ENCODE peak calls at places on chromosomes 7 and 10, in ten cellular contexts. R is HFF-Myc, B is RWPE2, F is cardiac fibroblast, Z is skeletal muscle cell, I is mucosa of descending colon, M is fibroblast of mammary gland, Y is psoas muscle, H is endodermal cell, V is fibroblast of the aortic adventitia. G is an unnamed sample.

GRCh38 chr7:49158321-49158720 is 234.0 kb downstream of the CDC14C start:
- DNase-seq in R (no peak), B (no peak), F (no peak), Z (no peak), I (no peak), M (no peak), Y (no peak), H (no peak), V (no peak), G (no peak)

GRCh38 chr10:42988517-42989395 is 88.1 kb upstream of the RET start:
- DNase-seq in R (no peak), B (peak; percentile 53), F (no peak), Z (no peak), I (no peak), M (no peak), Y (no peak), H (no peak), V (no peak), G (no peak)

GRCh38 chr10:63267414-63268138 is 134.4 kb downstream of the NRBF2 start:
- DNase-seq in R (peak; percentile 70), B (no peak), F (peak; percentile 93), Z (peak; percentile 64), I (peak; percentile 45), M (peak; percentile 87), Y (no peak), H (peak; percentile 64), V (peak; percentile 88), G (peak; percentile 42)

GRCh38 chr7:139108256-139109187 is 998 bp downstream of the ZC3HAV1 start:
- DNase-seq in R (no peak), B (peak; percentile 65), F (peak; percentile 30), Z (no peak), I (peak; percentile 42), M (peak; percentile 10), Y (peak; percentile 26), H (peak; percentile 77), V (peak; percentile 30), G (no peak)

GRCh38 chr7:25255603-25256320 is 27.5 kb upstream of the NPVF start:
- DNase-seq in R (no peak), B (no peak), F (no peak), Z (no peak), I (peak; percentile 70), M (no peak), Y (no peak), H (no peak), V (no peak), G (no peak)

GRCh38 chr7:47381132-47381495 is 200.8 kb downstream of the TNS3 start:
- DNase-seq in R (no peak), B (no peak), F (no peak), Z (no peak), I (no peak), M (no peak), Y (no peak), H (no peak), V (no peak), G (no peak)

GRCh38 chr10:119298788-119299187 is 91.4 kb downstream of the GRK5 start:
- DNase-seq in R (no peak), B (no peak), F (no peak), Z (no peak), I (no peak), M (no peak), Y (no peak), H (no peak), V (no peak), G (no peak)

GRCh38 chr7:99313204-99313573 is 12.5 kb upstream of the ARPC1A start:
- DNase-seq in R (no peak), B (no peak), F (no peak), Z (no peak), I (no peak), M (no peak), Y (no peak), H (no peak), V (no peak), G (no peak)

GRCh38 chr10:1241973-1242935 is 186.1 kb downstream of the WDR37 start:
- DNase-seq in R (no peak), B (no peak), F (no peak), Z (no peak), I (no peak), M (no peak), Y (no peak), H (no peak), V (no peak), G (no peak)

GRCh38 chr7:28389504-28390385 is 22.6 kb upstream of the CREB5 start:
- DNase-seq in R (peak; percentile 56), B (no peak), F (peak; percentile 85), Z (no peak), I (peak; percentile 38), M (peak; percentile 79), Y (no peak), H (no peak), V (peak; percentile 86), G (no peak)

GRCh38 chr10:13219685-13220670 is 14.2 kb downstream of the UCMA start:
- DNase-seq in R (peak; percentile 2), B (no peak), F (no peak), Z (no peak), I (peak; percentile 54), M (no peak), Y (peak; percentile 20), H (peak; percentile 80), V (peak; percentile 4), G (no peak)

GRCh38 chr10:93565421-93565820 is 1.0 kb upstream of the FFAR4 start:
- DNase-seq in R (no peak), B (no peak), F (no peak), Z (no peak), I (no peak), M (no peak), Y (no peak), H (no peak), V (no peak), G (no peak)

GRCh38 chr10:93570383-93570782 is 3.9 kb downstream of the FFAR4 start:
- DNase-seq in R (no peak), B (no peak), F (no peak), Z (no peak), I (no peak), M (no peak), Y (no peak), H (no peak), V (no peak), G (no peak)

GRCh38 chr10:93568105-93568390 is 1.6 kb downstream of the FFAR4 start:
- DNase-seq in R (no peak), B (no peak), F (no peak), Z (no peak), I (no peak), M (no peak), Y (no peak), H (peak; percentile 56), V (no peak), G (no peak)

GRCh38 chr10:93566435-93567276 is at the start of gene FFAR4:
- DNase-seq in R (no peak), B (no peak), F (peak; percentile 14), Z (no peak), I (peak; percentile 57), M (no peak), Y (peak; percentile 43), H (peak; percentile 82), V (no peak), G (no peak)

DNA sequence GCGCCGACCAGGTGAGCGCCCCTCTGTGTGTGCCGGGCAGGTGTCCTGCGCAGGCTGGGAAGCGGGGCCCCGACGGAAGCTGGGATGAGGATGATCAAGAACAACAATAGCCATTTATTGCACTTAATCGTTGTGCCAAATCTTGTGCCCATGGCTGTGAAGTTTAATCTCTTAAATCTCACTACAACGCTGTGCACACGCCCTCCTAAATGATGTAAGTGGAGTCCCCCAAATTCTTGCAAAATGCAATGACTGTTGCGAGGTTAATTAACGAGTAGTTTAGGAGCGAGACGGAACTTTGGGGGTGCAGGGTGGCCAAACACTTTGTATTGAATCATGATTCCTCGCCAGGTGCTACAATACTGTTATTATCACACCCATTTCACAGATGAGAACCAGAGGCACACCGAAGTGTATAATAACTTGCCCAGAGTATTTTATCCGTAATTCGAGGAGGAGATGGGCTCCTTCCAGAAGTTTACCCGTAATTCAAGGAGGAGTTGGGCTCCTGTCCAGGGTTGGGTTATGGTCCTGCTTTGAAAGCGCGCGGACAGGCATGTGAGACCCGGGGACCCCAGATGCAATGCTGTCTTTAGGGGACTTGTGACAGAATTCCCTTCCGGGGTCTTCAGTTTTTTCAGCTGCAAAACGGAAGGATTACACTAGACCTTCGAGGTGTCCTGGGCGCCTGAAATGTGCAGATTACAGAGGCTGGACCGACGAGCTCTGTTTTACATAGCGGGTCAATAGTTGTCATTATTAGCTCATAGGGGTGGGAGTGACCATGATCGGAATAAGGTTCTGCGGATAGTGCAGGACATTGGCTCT is 1.0 kb downstream of the FFAR4 start:
- DNase-seq in R (no peak), B (no peak), F (no peak), Z (no peak), I (no peak), M (no peak), Y (no peak), H (no peak), V (no peak), G (no peak)
- H3K4me3 ChIP-seq in R (no peak overlapping the region), B (no peak overlapping the region), F (no peak overlapping the region), Z (no peak overlapping the region), I (peak overlapping the region; percentile 11), M (no peak overlapping the region), Y (peak overlapping the region; percentile 56), H (peak overlapping the region; percentile 71), V (no peak overlapping the region), G (no peak overlapping the region)

DNA sequence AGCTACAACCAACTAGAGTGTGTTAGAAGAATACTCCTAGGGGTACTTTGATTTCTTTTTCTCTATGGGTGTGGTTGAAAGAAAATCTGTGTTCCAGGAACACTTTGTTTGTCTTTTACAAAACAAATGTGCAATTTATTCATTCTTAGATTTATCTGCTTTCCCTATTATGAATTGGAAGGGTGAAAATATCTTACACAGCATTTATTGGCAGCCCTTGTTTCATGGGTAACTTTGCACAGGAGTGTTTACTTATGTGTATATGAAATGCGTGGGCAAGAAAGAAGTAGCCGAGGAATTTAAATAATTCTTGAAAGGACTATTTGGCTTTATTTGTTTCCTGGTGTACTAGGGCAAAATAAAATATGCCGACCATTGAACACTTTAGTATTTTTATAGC is 93.6 kb downstream of the ARID5B start:
- DNase-seq in R (no peak), B (no peak), F (no peak), Z (no peak), I (no peak), M (no peak), Y (no peak), H (no peak), V (no peak), G (no peak)
- H3K4me3 ChIP-seq in R (no peak overlapping the region), B (no peak overlapping the region), F (no peak overlapping the region), Z (no peak overlapping the region), I (no peak overlapping the region), M (no peak overlapping the region), Y (peak overlapping the region; percentile 26), H (no peak overlapping the region), V (no peak overlapping the region), G (peak overlapping the region; percentile 31)

DNA sequence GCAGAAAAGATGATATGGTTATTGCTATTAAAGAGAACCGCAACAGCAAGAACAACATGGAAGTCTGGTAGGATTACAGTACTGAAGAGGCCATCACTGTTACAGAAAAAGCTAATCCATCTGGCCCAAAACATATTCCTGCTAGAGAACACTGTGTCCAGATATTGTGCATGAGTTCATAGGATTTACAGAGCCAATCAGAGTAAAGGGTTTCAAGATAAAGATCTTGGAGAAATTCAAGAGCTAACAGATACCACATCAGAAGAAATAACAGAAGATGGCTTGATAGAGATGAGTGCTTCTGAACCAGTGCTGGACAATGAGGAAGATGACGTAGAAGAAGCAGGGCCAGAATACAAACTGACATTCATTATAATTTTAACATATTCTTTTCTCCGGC is 58.7 kb downstream of the MINDY3 start:
- DNase-seq in R (no peak), B (no peak), F (no peak), Z (no peak), I (no peak), M (no peak), Y (no peak), H (no peak), V (no peak), G (no peak)
- H3K4me3 ChIP-seq in R (no peak overlapping the region), B (no peak overlapping the region), F (no peak overlapping the region), Z (no peak overlapping the region), I (no peak overlapping the region), M (no peak overlapping the region), Y (no peak overlapping the region), H (peak overlapping the region; percentile 27), V (no peak overlapping the region), G (no peak overlapping the region)

GRCh38 chr10:132349766-132350165 is 17.8 kb downstream of the LRRC27 start:
- DNase-seq in R (no peak), B (no peak), F (no peak), Z (no peak), I (no peak), M (no peak), Y (no peak), H (no peak), V (no peak), G (no peak)
- H3K4me3 ChIP-seq in R (no peak overlapping the region), B (no peak overlapping the region), F (no peak overlapping the region), Z (no peak overlapping the region), I (no peak overlapping the region), M (no peak overlapping the region), Y (no peak overlapping the region), H (no peak overlapping the region), V (no peak overlapping the region), G (no peak overlapping the region)